ENCODE peak calls at places on chromosomes 7 and 10, in eight cellular contexts. I is fibroblast of mammary gland, Q is cardiac fibroblast, X is AG04450, B is AG09309, G is testis, V is endothelial cell of umbilical vein, Z is HCT116. C is an unnamed sample.

GRCh38 chr10:97151307-97151914 is 34.3 kb downstream of the SLIT1 start:
- DNase-seq in Q (no peak), G (no peak), I (no peak), B (no peak), X (no peak), V (no peak), Z (no peak), C (no peak)

GRCh38 chr7:139034855-139035587 is 821 bp downstream of the ZC3HAV1L start:
- DNase-seq in I (peak; percentile 24), X (no peak), Z (no peak), G (peak; percentile 49), V (peak; percentile 40), B (no peak), Q (peak; percentile 36), C (no peak)

GRCh38 chr7:106610996-106611886 is 49.7 kb downstream of the CCDC71L start:
- DNase-seq in Q (peak; percentile 61), X (no peak), G (no peak), V (no peak), B (peak; percentile 33), Z (no peak), I (peak; percentile 50), C (no peak)

GRCh38 chr7:108454674-108455523 is 1.3 kb downstream of the NRCAM start:
- DNase-seq in G (peak; percentile 14), V (peak; percentile 57), Q (peak; percentile 63), B (no peak), Z (no peak), I (peak; percentile 30), X (no peak), C (no peak)

GRCh38 chr7:27173412-27174076 is 576 bp downstream of the HOXA10 start:
- DNase-seq in V (peak; percentile 26), X (no peak), Q (no peak), B (no peak), I (no peak), Z (no peak), G (no peak), C (no peak)

GRCh38 chr7:93117327-93117726 is 452 bp downstream of the SAMD9 start:
- DNase-seq in X (no peak), V (no peak), B (no peak), Z (no peak), I (no peak), G (no peak), Q (no peak), C (no peak)

GRCh38 chr7:70143089-70144044 is 545.1 kb downstream of the AUTS2 start:
- DNase-seq in V (no peak), B (peak; percentile 73), X (no peak), I (peak; percentile 77), G (no peak), Z (no peak), Q (no peak), C (no peak)

GRCh38 chr10:44427479-44427878 is 42.6 kb upstream of the CXCL12 start:
- DNase-seq in Z (no peak), V (no peak), B (no peak), Q (no peak), I (no peak), G (no peak), X (no peak), C (no peak)

GRCh38 chr7:15557686-15558085 is 4.1 kb downstream of the AGMO start:
- DNase-seq in X (no peak), Q (no peak), I (no peak), G (no peak), Z (no peak), B (no peak), V (no peak), C (no peak)

GRCh38 chr7:151665363-151665762 is 145.7 kb upstream of the RHEB start:
- DNase-seq in Z (no peak), Q (peak; percentile 98), X (peak; percentile 88), B (peak; percentile 69), V (peak; percentile 12), I (peak; percentile 88), G (peak; percentile 72), C (no peak)

GRCh38 chr10:133039107-133039822 is 48.5 kb upstream of the ADGRA1 start:
- DNase-seq in X (no peak), Q (no peak), B (no peak), I (no peak), V (no peak), Z (no peak), G (no peak), C (no peak)

GRCh38 chr10:132592790-132593788 is 55.5 kb downstream of the INPP5A start:
- DNase-seq in G (no peak), Z (no peak), V (peak; percentile 60), X (no peak), I (no peak), Q (no peak), B (no peak), C (no peak)

GRCh38 chr7:38374507-38374906 is 101.1 kb upstream of the TARP start:
- DNase-seq in I (peak; percentile 52), X (no peak), Q (peak; percentile 63), Z (no peak), G (peak; percentile 75), V (peak; percentile 70), B (no peak), C (no peak)

GRCh38 chr7:75066521-75066920 is 7.1 kb downstream of the RCC1L start:
- DNase-seq in B (no peak), V (no peak), X (no peak), G (no peak), Q (no peak), I (no peak), Z (no peak), C (no peak)

GRCh38 chr7:106620681-106621080 is 40.3 kb downstream of the CCDC71L start:
- DNase-seq in V (no peak), Z (no peak), G (no peak), Q (no peak), I (no peak), B (no peak), X (no peak), C (no peak)

GRCh38 chr10:34713875-34714274 is 101.2 kb downstream of the PARD3 start:
- DNase-seq in B (no peak), I (no peak), V (no peak), Z (no peak), G (no peak), Q (peak; percentile 41), X (no peak), C (no peak)

GRCh38 chr7:45712057-45712689 is 138.0 kb downstream of the ADCY1 start:
- DNase-seq in B (no peak), Q (no peak), G (no peak), V (no peak), Z (no peak), X (no peak), I (no peak), C (no peak)

GRCh38 chr7:5629941-5630340 is 151.5 kb downstream of the RNF216 start:
- DNase-seq in G (no peak), V (peak; percentile 55), B (no peak), Z (peak; percentile 7), I (peak; percentile 81), X (no peak), Q (peak; percentile 43), C (no peak)

GRCh38 chr10:14740684-14741247 is 33.9 kb downstream of the FAM107B start:
- DNase-seq in G (no peak), B (no peak), I (no peak), X (no peak), V (peak; percentile 8), Z (no peak), Q (no peak), C (no peak)

GRCh38 chr10:72107325-72108003 is 19.1 kb upstream of the SPOCK2 start:
- DNase-seq in V (no peak), Z (no peak), I (no peak), B (no peak), G (no peak), X (no peak), Q (no peak), C (peak; percentile 67)

GRCh38 chr10:12358863-12359647 is 9.7 kb downstream of the CAMK1D start:
- DNase-seq in G (peak; percentile 46), Z (no peak), X (no peak), B (no peak), I (no peak), Q (no peak), V (no peak), C (no peak)

GRCh38 chr7:40760997-40761396 is 626.2 kb downstream of the SUGCT start:
- DNase-seq in G (no peak), Z (no peak), Q (no peak), X (no peak), B (no peak), V (no peak), I (no peak), C (peak; percentile 19)

GRCh38 chr7:31336202-31337035 is 4.1 kb downstream of the NEUROD6 start:
- DNase-seq in Q (no peak), V (no peak), Z (no peak), I (no peak), G (no peak), B (no peak), X (no peak), C (no peak)

GRCh38 chr7:87766827-87767226 is 109.3 kb downstream of the SLC25A40 start:
- DNase-seq in I (no peak), Z (no peak), B (no peak), Q (no peak), V (no peak), G (no peak), X (no peak), C (no peak)

GRCh38 chr7:2729043-2729892 is 41.3 kb downstream of the AMZ1 start:
- DNase-seq in B (no peak), V (no peak), Q (no peak), X (no peak), G (peak; percentile 57), Z (no peak), I (peak; percentile 47), C (no peak)

GRCh38 chr7:25857376-25858067 is 294.5 kb upstream of the NFE2L3 start:
- DNase-seq in G (peak; percentile 38), V (no peak), X (no peak), I (peak; percentile 90), Z (no peak), B (no peak), Q (peak; percentile 38), C (peak; percentile 36)
- H3K4me3 ChIP-seq in G (peak overlapping the region; percentile 49), V (peak overlapping the region; percentile 28), X (peak overlapping the region; percentile 52), I (peak overlapping the region; percentile 53), Z (peak overlapping the region; percentile 43), B (peak overlapping the region; percentile 50), Q (peak overlapping the region; percentile 50), C (peak overlapping the region; percentile 77)

DNA sequence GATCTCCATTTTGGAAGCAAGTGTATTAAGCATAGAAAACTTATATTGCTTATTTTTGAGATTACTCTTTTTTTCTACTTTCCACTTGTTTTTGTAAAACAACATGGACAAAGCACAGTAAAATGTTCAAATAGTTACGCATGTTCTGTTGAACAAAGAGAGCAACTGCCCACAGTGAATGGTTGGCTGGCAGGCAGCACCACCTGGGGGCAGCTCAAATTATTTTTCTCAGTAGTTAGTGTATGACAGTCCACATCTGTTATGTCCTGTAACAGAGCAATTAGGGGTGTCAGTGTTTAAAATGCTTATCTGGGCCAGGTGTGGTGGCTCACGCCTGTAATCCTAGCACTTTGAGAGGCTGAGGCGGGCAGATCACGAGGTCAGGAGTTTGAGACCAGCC is 46.1 kb upstream of the CACUL1 start:
- DNase-seq in Z (no peak), B (no peak), I (peak; percentile 19), X (no peak), G (peak; percentile 60), V (peak; percentile 27), Q (peak; percentile 30), C (no peak)
- TF ChIP-seq CTCF in Z (peak; percentile 70), B (peak; percentile 26), I (peak; percentile 34), X (peak; percentile 21), G (peak; percentile 34), V (no peak), Q (peak; percentile 28), C (peak; percentile 73)

GRCh38 chr10:21509391-21510217 is 15.9 kb downstream of the SKIDA1 start:
- DNase-seq in Z (no peak), X (no peak), G (no peak), I (no peak), V (no peak), B (no peak), Q (no peak), C (no peak)
- H3K4me3 ChIP-seq in Z (no peak overlapping the region), X (peak overlapping the region; percentile 33), G (peak overlapping the region; percentile 53), I (peak overlapping the region; percentile 26), V (peak overlapping the region; percentile 0), B (peak overlapping the region; percentile 41), Q (no peak overlapping the region), C (peak overlapping the region; percentile 40)

GRCh38 chr10:68578945-68579344 is 18.8 kb downstream of the TET1 start:
- DNase-seq in X (no peak), Q (peak; percentile 37), Z (no peak), G (no peak), B (no peak), V (no peak), I (peak; percentile 72), C (no peak)
- TF ChIP-seq CTCF in X (no peak), Q (no peak), Z (no peak), G (no peak), B (no peak), V (no peak), I (no peak), C (no peak)